ENCODE peak calls at places on chromosomes 5 and 9, in five cellular contexts. One of them, this sample, is unnamed.

GRCh38 chr5:146466521-146467349 is 19.6 kb downstream of the TCERG1 start:
- DNase-seq in colonic mucosa: no peak
- DNase-seq in RWPE2: no peak
- DNase-seq in body of pancreas: no peak
- DNase-seq in PC-3: peak; percentile 42
- DNase-seq in this sample: no peak

GRCh38 chr5:158832096-158832495 is 267.6 kb downstream of the EBF1 start:
- DNase-seq in colonic mucosa: no peak
- DNase-seq in RWPE2: no peak
- DNase-seq in body of pancreas: no peak
- DNase-seq in PC-3: peak; percentile 86
- DNase-seq in this sample: no peak

GRCh38 chr9:126524353-126525077 is 89.2 kb upstream of the LMX1B start:
- DNase-seq in colonic mucosa: no peak
- DNase-seq in RWPE2: no peak
- DNase-seq in body of pancreas: no peak
- DNase-seq in PC-3: no peak
- DNase-seq in this sample: no peak

GRCh38 chr5:98880151-98880550 is 48.7 kb downstream of the CHD1 start:
- DNase-seq in colonic mucosa: no peak
- DNase-seq in RWPE2: no peak
- DNase-seq in body of pancreas: no peak
- DNase-seq in PC-3: peak; percentile 76
- DNase-seq in this sample: no peak

GRCh38 chr5:39517800-39518199 is 93.0 kb upstream of the DAB2 start:
- DNase-seq in colonic mucosa: no peak
- DNase-seq in RWPE2: no peak
- DNase-seq in body of pancreas: no peak
- DNase-seq in PC-3: peak; percentile 94
- DNase-seq in this sample: no peak

GRCh38 chr5:111171-111570 is 19.2 kb downstream of the PLEKHG4B start:
- DNase-seq in colonic mucosa: no peak
- DNase-seq in RWPE2: no peak
- DNase-seq in body of pancreas: no peak
- DNase-seq in PC-3: no peak
- DNase-seq in this sample: no peak

GRCh38 chr5:87010736-87011135 is 256.9 kb upstream of the RASA1 start:
- DNase-seq in colonic mucosa: no peak
- DNase-seq in RWPE2: no peak
- DNase-seq in body of pancreas: no peak
- DNase-seq in PC-3: no peak
- DNase-seq in this sample: no peak

GRCh38 chr5:154565123-154565522 is 87.1 kb upstream of the HAND1 start:
- DNase-seq in colonic mucosa: no peak
- DNase-seq in RWPE2: no peak
- DNase-seq in body of pancreas: no peak
- DNase-seq in PC-3: no peak
- DNase-seq in this sample: no peak

GRCh38 chr5:33370135-33370472 is 70.7 kb upstream of the TARS1 start:
- DNase-seq in colonic mucosa: no peak
- DNase-seq in RWPE2: no peak
- DNase-seq in body of pancreas: no peak
- DNase-seq in PC-3: peak; percentile 82
- DNase-seq in this sample: no peak

GRCh38 chr5:7321724-7322123 is 74.2 kb upstream of the ADCY2 start:
- DNase-seq in colonic mucosa: no peak
- DNase-seq in RWPE2: no peak
- DNase-seq in body of pancreas: no peak
- DNase-seq in PC-3: no peak
- DNase-seq in this sample: no peak

GRCh38 chr5:125198270-125198974 is 452.0 kb upstream of the ZNF608 start:
- DNase-seq in colonic mucosa: peak; percentile 75
- DNase-seq in RWPE2: no peak
- DNase-seq in body of pancreas: peak; percentile 77
- DNase-seq in PC-3: no peak
- DNase-seq in this sample: peak; percentile 65

GRCh38 chr5:26942481-26942880 is 95.9 kb downstream of the CDH9 start:
- DNase-seq in colonic mucosa: no peak
- DNase-seq in RWPE2: no peak
- DNase-seq in body of pancreas: no peak
- DNase-seq in PC-3: peak; percentile 71
- DNase-seq in this sample: no peak

GRCh38 chr5:1316588-1316902 is 21.7 kb upstream of the TERT start:
- DNase-seq in colonic mucosa: no peak
- DNase-seq in RWPE2: no peak
- DNase-seq in body of pancreas: no peak
- DNase-seq in PC-3: no peak
- DNase-seq in this sample: no peak

GRCh38 chr5:135186662-135187522 is 152.9 kb upstream of the PITX1 start:
- DNase-seq in colonic mucosa: no peak
- DNase-seq in RWPE2: no peak
- DNase-seq in body of pancreas: no peak
- DNase-seq in PC-3: peak; percentile 64
- DNase-seq in this sample: no peak

GRCh38 chr5:149088686-149089085 is 25.8 kb upstream of the SH3TC2 start:
- DNase-seq in colonic mucosa: no peak
- DNase-seq in RWPE2: no peak
- DNase-seq in body of pancreas: no peak
- DNase-seq in PC-3: no peak
- DNase-seq in this sample: no peak

GRCh38 chr5:39476466-39477215 is 51.9 kb upstream of the DAB2 start:
- DNase-seq in colonic mucosa: no peak
- DNase-seq in RWPE2: no peak
- DNase-seq in body of pancreas: no peak
- DNase-seq in PC-3: peak; percentile 18
- DNase-seq in this sample: no peak

GRCh38 chr9:114110180-114110579 is 11.1 kb upstream of the KIF12 start:
- DNase-seq in colonic mucosa: no peak
- DNase-seq in RWPE2: no peak
- DNase-seq in body of pancreas: no peak
- DNase-seq in PC-3: peak; percentile 71
- DNase-seq in this sample: no peak

GRCh38 chr5:134236820-134237219 is 10.9 kb upstream of the PPP2CA start:
- DNase-seq in colonic mucosa: no peak
- DNase-seq in RWPE2: no peak
- DNase-seq in body of pancreas: no peak
- DNase-seq in PC-3: no peak
- DNase-seq in this sample: no peak

GRCh38 chr5:172235132-172235780 is 41.3 kb downstream of the EFCAB9 start:
- DNase-seq in colonic mucosa: no peak
- DNase-seq in RWPE2: no peak
- DNase-seq in body of pancreas: no peak
- DNase-seq in PC-3: no peak
- DNase-seq in this sample: no peak

GRCh38 chr5:137782055-137782454 is 27.9 kb upstream of the HNRNPA0 start:
- DNase-seq in colonic mucosa: no peak
- DNase-seq in RWPE2: no peak
- DNase-seq in body of pancreas: no peak
- DNase-seq in PC-3: no peak
- DNase-seq in this sample: no peak

GRCh38 chr9:76452839-76453238 is 6.1 kb upstream of the GCNT1 start:
- DNase-seq in colonic mucosa: no peak
- DNase-seq in RWPE2: no peak
- DNase-seq in body of pancreas: no peak
- DNase-seq in PC-3: no peak
- DNase-seq in this sample: no peak

GRCh38 chr5:69167488-69167845 is 517 bp downstream of the CCNB1 start:
- DNase-seq in colonic mucosa: no peak
- DNase-seq in RWPE2: no peak
- DNase-seq in body of pancreas: no peak
- DNase-seq in PC-3: no peak
- DNase-seq in this sample: no peak

GRCh38 chr5:13956441-13956840 is 12.0 kb upstream of the DNAH5 start:
- DNase-seq in colonic mucosa: no peak
- DNase-seq in RWPE2: no peak
- DNase-seq in body of pancreas: no peak
- DNase-seq in PC-3: no peak
- DNase-seq in this sample: no peak

GRCh38 chr5:131224387-131225191 is 39.3 kb upstream of the CDC42SE2 start:
- DNase-seq in colonic mucosa: peak; percentile 46
- DNase-seq in RWPE2: no peak
- DNase-seq in body of pancreas: peak; percentile 15
- DNase-seq in PC-3: no peak
- DNase-seq in this sample: no peak

GRCh38 chr9:136081826-136082495 is 13.1 kb downstream of the NACC2 start:
- DNase-seq in colonic mucosa: no peak
- DNase-seq in RWPE2: peak; percentile 54
- DNase-seq in body of pancreas: peak; percentile 12
- DNase-seq in PC-3: no peak
- DNase-seq in this sample: no peak

GRCh38 chr5:1544294-1545010 is 20.7 kb upstream of the LPCAT1 start:
- DNase-seq in colonic mucosa: peak; percentile 13
- DNase-seq in RWPE2: peak; percentile 70
- DNase-seq in body of pancreas: no peak
- DNase-seq in PC-3: no peak
- DNase-seq in this sample: peak; percentile 14

GRCh38 chr5:123176224-123176937 is 87.3 kb downstream of the PRDM6 start:
- DNase-seq in colonic mucosa: no peak
- DNase-seq in RWPE2: no peak
- DNase-seq in body of pancreas: no peak
- DNase-seq in PC-3: no peak
- DNase-seq in this sample: no peak

GRCh38 chr5:172219296-172219695 is 25.3 kb downstream of the EFCAB9 start:
- DNase-seq in colonic mucosa: no peak
- DNase-seq in RWPE2: no peak
- DNase-seq in body of pancreas: no peak
- DNase-seq in PC-3: no peak
- DNase-seq in this sample: no peak

GRCh38 chr5:50583621-50584020 is 82.8 kb upstream of the PARP8 start:
- DNase-seq in colonic mucosa: no peak
- DNase-seq in RWPE2: no peak
- DNase-seq in body of pancreas: no peak
- DNase-seq in PC-3: no peak
- DNase-seq in this sample: no peak

GRCh38 chr9:121278535-121279169 is 10.7 kb downstream of the GSN start:
- DNase-seq in colonic mucosa: peak; percentile 83
- DNase-seq in RWPE2: peak; percentile 85
- DNase-seq in body of pancreas: peak; percentile 70
- DNase-seq in PC-3: peak; percentile 87
- DNase-seq in this sample: peak; percentile 89

GRCh38 chr5:135039526-135040296 is 5.7 kb upstream of the PITX1 start:
- DNase-seq in colonic mucosa: no peak
- DNase-seq in RWPE2: no peak
- DNase-seq in body of pancreas: no peak
- DNase-seq in PC-3: no peak
- DNase-seq in this sample: no peak

GRCh38 chr9:107612136-107612535 is 122.6 kb upstream of the KLF4 start:
- DNase-seq in colonic mucosa: peak; percentile 47
- DNase-seq in RWPE2: no peak
- DNase-seq in body of pancreas: peak; percentile 37
- DNase-seq in PC-3: no peak
- DNase-seq in this sample: peak; percentile 78

GRCh38 chr5:72597456-72597948 is 90.3 kb upstream of the ZNF366 start:
- DNase-seq in colonic mucosa: no peak
- DNase-seq in RWPE2: no peak
- DNase-seq in body of pancreas: no peak
- DNase-seq in PC-3: peak; percentile 31
- DNase-seq in this sample: peak; percentile 29

GRCh38 chr9:16964228-16964627 is 93.8 kb upstream of the BNC2 start:
- DNase-seq in colonic mucosa: no peak
- DNase-seq in RWPE2: peak; percentile 58
- DNase-seq in body of pancreas: no peak
- DNase-seq in PC-3: peak; percentile 96
- DNase-seq in this sample: no peak

GRCh38 chr9:93818795-93819472 is 136.2 kb downstream of the BARX1 start:
- DNase-seq in colonic mucosa: no peak
- DNase-seq in RWPE2: no peak
- DNase-seq in body of pancreas: peak; percentile 8
- DNase-seq in PC-3: no peak
- DNase-seq in this sample: no peak

GRCh38 chr9:35548571-35548970 is 56.5 kb upstream of the TESK1 start:
- DNase-seq in colonic mucosa: no peak
- DNase-seq in RWPE2: no peak
- DNase-seq in body of pancreas: no peak
- DNase-seq in PC-3: no peak
- DNase-seq in this sample: no peak

GRCh38 chr5:128132499-128132898 is 48.9 kb downstream of the SLC12A2 start:
- DNase-seq in colonic mucosa: no peak
- DNase-seq in RWPE2: no peak
- DNase-seq in body of pancreas: no peak
- DNase-seq in PC-3: no peak
- DNase-seq in this sample: no peak
- H3K36me3 ChIP-seq in colonic mucosa: no peaks in the 10 kb centered on the region
- H3K36me3 ChIP-seq in RWPE2: peaks cover 10% of the 10 kb centered on the region
- H3K36me3 ChIP-seq in body of pancreas: no peaks in the 10 kb centered on the region
- H3K36me3 ChIP-seq in PC-3: peaks cover 11% of the 10 kb centered on the region
- H3K36me3 ChIP-seq in this sample: no peaks in the 10 kb centered on the region

DNA sequence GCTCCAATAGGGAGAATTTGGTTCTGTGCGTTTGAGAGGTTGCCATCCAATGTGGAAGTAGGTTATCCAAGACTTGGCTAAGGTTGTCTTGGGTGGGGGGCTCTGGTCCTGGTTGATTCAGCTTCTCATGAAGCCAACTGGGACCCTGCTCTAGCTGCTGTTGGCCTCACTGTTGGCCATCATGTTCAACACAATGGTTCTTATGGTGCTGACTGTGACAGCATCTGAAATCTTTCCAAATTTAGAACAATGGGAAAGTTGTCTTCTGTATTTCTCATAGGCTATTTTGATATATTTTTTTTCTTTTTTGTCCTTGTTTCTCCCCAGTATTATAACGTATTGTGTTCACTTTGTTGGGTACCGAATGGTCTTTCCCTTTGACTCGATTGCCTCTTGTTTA is 71.9 kb downstream of the GDNF start:
- DNase-seq in colonic mucosa: no peak
- DNase-seq in RWPE2: no peak
- DNase-seq in body of pancreas: no peak
- DNase-seq in PC-3: no peak
- DNase-seq in this sample: no peak
- H3K36me3 ChIP-seq in colonic mucosa: no peaks in the 10 kb centered on the region
- H3K36me3 ChIP-seq in RWPE2: no peaks in the 10 kb centered on the region
- H3K36me3 ChIP-seq in body of pancreas: no peaks in the 10 kb centered on the region
- H3K36me3 ChIP-seq in PC-3: no peaks in the 10 kb centered on the region
- H3K36me3 ChIP-seq in this sample: no peaks in the 10 kb centered on the region

DNA sequence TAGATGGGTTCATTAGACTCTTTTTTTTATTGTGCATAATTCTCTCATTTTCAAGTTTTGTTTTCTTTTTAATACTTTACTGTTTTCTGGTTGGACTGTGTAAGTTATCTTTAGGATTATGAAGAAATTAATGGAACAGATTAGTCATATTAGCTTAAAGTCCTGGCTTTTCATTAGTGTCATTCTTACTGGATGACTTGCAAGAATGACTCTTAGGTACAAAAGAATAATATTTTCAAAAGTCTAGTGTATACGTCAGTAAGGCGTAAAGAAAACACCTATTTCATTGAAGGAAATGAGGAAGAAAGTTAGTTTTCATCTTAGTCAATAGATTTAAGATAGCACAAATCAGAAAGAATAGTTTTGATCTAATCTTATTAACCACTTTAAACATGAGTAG is 20.4 kb downstream of the UHRF2 start:
- DNase-seq in colonic mucosa: no peak
- DNase-seq in RWPE2: no peak
- DNase-seq in body of pancreas: no peak
- DNase-seq in PC-3: no peak
- DNase-seq in this sample: no peak
- H3K36me3 ChIP-seq in colonic mucosa: no peaks in the 10 kb centered on the region
- H3K36me3 ChIP-seq in RWPE2: peaks cover 70% of the 10 kb centered on the region
- H3K36me3 ChIP-seq in body of pancreas: no peaks in the 10 kb centered on the region
- H3K36me3 ChIP-seq in PC-3: peaks cover 10% of the 10 kb centered on the region
- H3K36me3 ChIP-seq in this sample: no peaks in the 10 kb centered on the region

GRCh38 chr9:130610862-130611689 is 31.7 kb downstream of the FUBP3 start:
- DNase-seq in colonic mucosa: no peak
- DNase-seq in RWPE2: no peak
- DNase-seq in body of pancreas: no peak
- DNase-seq in PC-3: no peak
- DNase-seq in this sample: no peak

GRCh38 chr9:130616451-130616850 is 37.1 kb downstream of the FUBP3 start:
- DNase-seq in colonic mucosa: no peak
- DNase-seq in RWPE2: no peak
- DNase-seq in body of pancreas: no peak
- DNase-seq in PC-3: no peak
- DNase-seq in this sample: no peak
- H3K36me3 ChIP-seq in colonic mucosa: peaks cover 45% of the 10 kb centered on the region
- H3K36me3 ChIP-seq in RWPE2: peaks cover 93% of the 10 kb centered on the region
- H3K36me3 ChIP-seq in body of pancreas: peaks cover 13% of the 10 kb centered on the region
- H3K36me3 ChIP-seq in PC-3: peaks cover 32% of the 10 kb centered on the region
- H3K36me3 ChIP-seq in this sample: no peaks in the 10 kb centered on the region

This sample was measured in uterus.